ENCODE peak calls at places on chromosomes 2 and 18, in eight cellular contexts. C, I, O, E, U, P, X and W are unnamed samples. For H3K36me3, the result is how much of the 10 kb centered on the place peaks cover.

GRCh38 chr2:86003967-86004366 is 101.7 kb downstream of the POLR1A start:
- DNase-seq in X (no peak), O (no peak), C (no peak), P (no peak), U (no peak), I (no peak), E (peak), W (no peak)

GRCh38 chr2:56183643-56184499 is at the start of gene CCDC85A:
- DNase-seq in C (peak), O (peak), I (peak), P (peak), U (peak), E (peak), X (peak), W (peak)

GRCh38 chr2:72340665-72341064 is 193.0 kb upstream of the CYP26B1 start:
- DNase-seq in E (no peak), X (no peak), P (no peak), I (no peak), O (no peak), C (no peak), U (no peak), W (peak)

GRCh38 chr2:150473767-150474166 is 13.7 kb downstream of the RND3 start:
- DNase-seq in U (no peak), X (peak), O (no peak), P (no peak), E (no peak), C (no peak), I (no peak), W (no peak)

GRCh38 chr2:237235383-237236095 is 149.8 kb downstream of the COPS8 start:
- DNase-seq in O (peak), P (no peak), E (no peak), X (peak), U (peak), C (no peak), I (no peak), W (peak)

GRCh38 chr18:41599529-41599928 is 355.5 kb upstream of the PIK3C3 start:
- DNase-seq in C (no peak), O (no peak), U (peak), I (no peak), E (no peak), X (no peak), P (no peak), W (no peak)

GRCh38 chr2:119338826-119339561 is 27.6 kb downstream of the C2orf76 start:
- DNase-seq in X (no peak), I (no peak), E (no peak), O (no peak), C (peak), P (peak), U (no peak), W (no peak)

GRCh38 chr18:79476031-79476917 is 80.5 kb downstream of the NFATC1 start:
- DNase-seq in X (no peak), E (no peak), O (no peak), U (no peak), P (no peak), C (no peak), I (no peak), W (no peak)

GRCh38 chr18:48662021-48662661 is 123.3 kb downstream of the CTIF start:
- DNase-seq in U (peak), E (peak), P (no peak), I (no peak), C (no peak), O (peak), X (peak), W (peak)

GRCh38 chr2:118097657-118098056 is 9.4 kb downstream of the INSIG2 start:
- DNase-seq in U (no peak), I (no peak), C (no peak), X (peak), O (no peak), E (no peak), P (no peak), W (no peak)

GRCh38 chr18:13374468-13375301 is 156.1 kb downstream of the LDLRAD4 start:
- DNase-seq in U (no peak), O (peak), C (no peak), E (no peak), X (no peak), I (no peak), P (no peak), W (no peak)

GRCh38 chr18:37612519-37612918 is 46.9 kb upstream of the CELF4 start:
- DNase-seq in E (no peak), C (no peak), I (no peak), O (no peak), P (no peak), U (no peak), X (no peak), W (no peak)

GRCh38 chr2:43127208-43127940 is 99.0 kb downstream of the ZFP36L2 start:
- DNase-seq in I (peak), U (no peak), E (peak), C (peak), P (peak), O (no peak), X (no peak), W (peak)

GRCh38 chr2:20443276-20443920 is 3.5 kb upstream of the RHOB start:
- DNase-seq in P (no peak), I (no peak), U (peak), C (peak), E (peak), O (no peak), X (peak), W (peak)

GRCh38 chr18:65091737-65092329 is 659.0 kb upstream of the CDH7 start:
- DNase-seq in E (peak), I (no peak), O (peak), X (peak), U (peak), P (no peak), C (peak), W (peak)

GRCh38 chr2:160721089-160722040 is 227.8 kb upstream of the RBMS1 start:
- DNase-seq in X (no peak), E (no peak), U (peak), P (no peak), I (no peak), O (peak), C (no peak), W (peak)

GRCh38 chr2:188984126-188984525 is 10.0 kb downstream of the COL3A1 start:
- DNase-seq in X (peak), E (no peak), U (peak), P (no peak), C (no peak), I (no peak), O (peak), W (peak)

GRCh38 chr2:70371753-70372152 is 69.9 kb upstream of the FAM136A start:
- DNase-seq in O (peak), P (no peak), E (no peak), I (no peak), C (no peak), X (peak), U (no peak), W (peak)

GRCh38 chr2:3076848-3077735 is 300.5 kb downstream of the EIPR1 start:
- DNase-seq in X (no peak), U (no peak), I (no peak), E (no peak), P (no peak), C (no peak), O (no peak), W (no peak)

GRCh38 chr2:8989536-8990079 is 13.9 kb downstream of the MBOAT2 start:
- DNase-seq in P (no peak), U (no peak), I (no peak), X (no peak), O (peak), E (no peak), C (no peak), W (no peak)

GRCh38 chr2:27807476-27807875 is 36.0 kb downstream of the MRPL33 start:
- DNase-seq in U (peak), O (peak), I (peak), C (peak), E (peak), P (no peak), X (peak), W (peak)

GRCh38 chr18:10142496-10143160 is 228.8 kb downstream of the VAPA start:
- DNase-seq in I (no peak), O (peak), E (no peak), C (no peak), U (peak), P (no peak), X (peak), W (peak)

GRCh38 chr2:102839668-102840388 is 78.0 kb downstream of the TMEM182 start:
- DNase-seq in P (peak), I (peak), E (peak), X (peak), C (peak), U (peak), O (peak), W (peak)

GRCh38 chr18:8634508-8634907 is 25.3 kb downstream of the RAB12 start:
- DNase-seq in E (no peak), I (no peak), O (no peak), P (no peak), C (no peak), U (no peak), X (no peak), W (no peak)
- H3K36me3 ChIP-seq in E (under half), I (under half), O (under half), P (half or more), C (under half), U (half or more), X (under half), W (under half)

GRCh38 chr18:11849845-11850747 is 1.1 kb upstream of the CHMP1B start:
- DNase-seq in U (peak), X (peak), C (peak), E (peak), O (peak), I (peak), P (peak), W (peak)
- H3K9ac ChIP-seq in U (peak), X (peak), C (peak), E (peak), O (peak), I (peak), P (peak), W (peak)

GRCh38 chr2:231908584-231908983 is 17.6 kb downstream of the NPPC start:
- DNase-seq in X (no peak), O (no peak), U (no peak), E (no peak), P (no peak), I (no peak), C (no peak), W (no peak)
- H3K36me3 ChIP-seq in X (under half), O (under half), U (under half), E (under half), P (under half), I (under half), C (under half), W (under half)

GRCh38 chr2:84906900-84907714 is 1.7 kb downstream of the TMSB10 start:
- DNase-seq in X (peak), O (peak), P (peak), I (peak), C (peak), U (peak), E (peak), W (peak)

GRCh38 chr2:84906108-84906899 is 848 bp downstream of the TMSB10 start:
- DNase-seq in P (peak), I (no peak), X (no peak), C (peak), O (no peak), U (peak), E (peak), W (peak)

GRCh38 chr2:84911135-84911678 is 5.8 kb downstream of the TMSB10 start:
- DNase-seq in P (no peak), C (no peak), X (no peak), I (no peak), E (no peak), U (no peak), O (no peak), W (no peak)

GRCh38 chr2:84905181-84906107 is at the start of gene TMSB10:
- DNase-seq in I (no peak), O (peak), P (peak), C (peak), E (peak), U (peak), X (peak), W (peak)

GRCh38 chr2:84908948-84909713 is 3.7 kb downstream of the TMSB10 start:
- DNase-seq in P (peak), X (no peak), C (peak), E (no peak), U (no peak), I (no peak), O (no peak), W (no peak)
- H3K9ac ChIP-seq in P (no peak), X (no peak), C (no peak), E (no peak), U (no peak), I (no peak), O (no peak), W (no peak)